ENCODE peak calls at places on chromosomes 4 and X, in seven cellular contexts. L, A, C, N, U, G and T are unnamed samples.

GRCh38 chrX:40402771-40403533 is 177.8 kb upstream of the ATP6AP2 start:
- DNase-seq in L (no peak), A (peak), C (peak), N (peak), U (peak), G (peak), T (peak)

GRCh38 chr4:147340547-147341225 is 140.2 kb upstream of the EDNRA start:
- DNase-seq in L (no peak), A (no peak), C (no peak), N (no peak), U (no peak), G (no peak), T (no peak)

GRCh38 chrX:71950066-71950465 is 39.4 kb downstream of the NHSL2 start:
- DNase-seq in L (no peak), A (no peak), C (no peak), N (no peak), U (no peak), G (no peak), T (no peak)

GRCh38 chr4:154603033-154603943 is 9.2 kb downstream of the FGG start:
- DNase-seq in L (no peak), A (no peak), C (no peak), N (no peak), U (no peak), G (no peak), T (no peak)

GRCh38 chr4:39521253-39521908 is 5.9 kb downstream of the UGDH start:
- DNase-seq in L (no peak), A (no peak), C (no peak), N (no peak), U (no peak), G (no peak), T (no peak)

GRCh38 chr4:173121044-173121685 is 47.4 kb upstream of the GALNT7 start:
- DNase-seq in L (no peak), A (no peak), C (no peak), N (peak), U (no peak), G (no peak), T (peak)

GRCh38 chr4:33649015-33649414 is 2595.3 kb downstream of the ARAP2 start:
- DNase-seq in L (no peak), A (no peak), C (no peak), N (peak), U (no peak), G (no peak), T (no peak)

GRCh38 chrX:23838953-23839352 is 56.0 kb downstream of the SAT1 start:
- DNase-seq in L (no peak), A (no peak), C (no peak), N (no peak), U (no peak), G (no peak), T (no peak)

GRCh38 chrX:4655743-4656142 is 942.3 kb upstream of the PRKX start:
- DNase-seq in L (peak), A (no peak), C (no peak), N (no peak), U (no peak), G (no peak), T (no peak)

GRCh38 chrX:143854006-143854405 is 29.9 kb upstream of the UBE2NL start:
- DNase-seq in L (no peak), A (no peak), C (no peak), N (no peak), U (no peak), G (no peak), T (no peak)

GRCh38 chr4:145326491-145326890 is 146.1 kb upstream of the OTUD4 start:
- DNase-seq in L (no peak), A (no peak), C (peak), N (no peak), U (no peak), G (no peak), T (no peak)

GRCh38 chrX:78092296-78092695 is 11.8 kb upstream of the PGK1 start:
- DNase-seq in L (no peak), A (no peak), C (no peak), N (peak), U (no peak), G (no peak), T (no peak)

GRCh38 chr4:118307619-118308018 is 45.2 kb downstream of the PRSS12 start:
- DNase-seq in L (no peak), A (no peak), C (no peak), N (no peak), U (no peak), G (no peak), T (no peak)

GRCh38 chr4:92235741-92236140 is 68.0 kb upstream of the GRID2 start:
- DNase-seq in L (no peak), A (no peak), C (no peak), N (no peak), U (no peak), G (no peak), T (no peak)

GRCh38 chr4:105946771-105947170 is 51.5 kb downstream of the NPNT start:
- DNase-seq in L (no peak), A (no peak), C (no peak), N (no peak), U (no peak), G (no peak), T (no peak)

GRCh38 chr4:173507471-173508385 is 22.3 kb downstream of the HAND2 start:
- DNase-seq in L (no peak), A (no peak), C (peak), N (no peak), U (no peak), G (no peak), T (peak)

GRCh38 chr4:113810906-113811305 is 49.4 kb upstream of the CAMK2D start:
- DNase-seq in L (no peak), A (no peak), C (no peak), N (no peak), U (no peak), G (no peak), T (no peak)

GRCh38 chr4:137994858-137995257 is 247.3 kb downstream of the SLC7A11 start:
- DNase-seq in L (no peak), A (no peak), C (no peak), N (no peak), U (no peak), G (no peak), T (no peak)

GRCh38 chr4:164383187-164384181 is 370.4 kb upstream of the SMIM31 start:
- DNase-seq in L (no peak), A (peak), C (peak), N (no peak), U (peak), G (peak), T (peak)

GRCh38 chr4:120683902-120684540 is 238.5 kb downstream of the PRDM5 start:
- DNase-seq in L (no peak), A (no peak), C (no peak), N (no peak), U (no peak), G (no peak), T (no peak)

GRCh38 chr4:54063737-54064316 is 578 bp downstream of the CHIC2 start:
- DNase-seq in L (peak), A (peak), C (peak), N (peak), U (peak), G (peak), T (peak)

GRCh38 chr4:41734366-41734765 is 14.2 kb downstream of the PHOX2B start:
- DNase-seq in L (no peak), A (no peak), C (no peak), N (no peak), U (no peak), G (no peak), T (no peak)

GRCh38 chr4:137664055-137664405 is 131.7 kb upstream of the PCDH18 start:
- DNase-seq in L (no peak), A (no peak), C (no peak), N (no peak), U (no peak), G (no peak), T (no peak)

GRCh38 chrX:119762718-119763117 is 4.3 kb downstream of the SOWAHD start:
- DNase-seq in L (no peak), A (no peak), C (no peak), N (no peak), U (no peak), G (no peak), T (no peak)

GRCh38 chr4:6378493-6379445 is 93.6 kb downstream of the PPP2R2C start:
- DNase-seq in L (no peak), A (no peak), C (no peak), N (no peak), U (no peak), G (no peak), T (peak)

GRCh38 chr4:101993002-101993840 is 202.7 kb downstream of the BANK1 start:
- DNase-seq in L (no peak), A (no peak), C (no peak), N (no peak), U (no peak), G (no peak), T (no peak)

GRCh38 chr4:7364979-7365378 is 69.8 kb downstream of the PSAPL1 start:
- DNase-seq in L (no peak), A (no peak), C (no peak), N (no peak), U (no peak), G (no peak), T (peak)

DNA sequence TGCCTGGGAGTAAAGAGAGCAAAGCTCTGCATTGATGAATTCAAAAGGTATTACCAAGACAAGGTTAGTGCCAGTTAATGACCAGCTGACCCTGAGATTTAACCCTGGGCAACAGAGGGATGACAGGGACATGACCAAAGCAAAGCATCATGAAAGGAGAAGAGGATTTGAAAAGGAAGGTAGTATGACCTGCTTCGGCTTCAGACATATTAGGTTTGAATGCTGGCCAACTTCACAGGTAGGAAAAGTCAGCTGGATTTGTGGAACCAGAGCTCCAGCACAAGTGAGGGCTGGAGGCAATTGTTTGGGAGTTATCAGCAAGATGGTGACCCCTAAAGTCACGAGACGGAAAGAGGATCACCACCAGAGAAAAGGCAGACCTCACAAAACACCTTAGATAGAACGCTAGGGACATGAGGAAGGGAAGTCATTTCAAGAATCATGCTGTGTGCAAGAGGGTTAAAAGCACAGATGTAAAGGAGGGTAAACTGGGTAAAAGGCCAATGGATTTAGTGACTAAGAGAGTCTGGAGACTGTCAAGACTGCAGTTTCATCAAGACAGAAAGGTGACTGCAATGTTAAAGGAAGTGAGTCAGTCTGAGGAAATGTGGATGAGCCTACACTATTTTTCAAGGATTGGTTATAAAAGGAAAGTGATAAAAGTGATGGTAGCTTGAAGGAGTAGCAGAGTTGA is 45.6 kb downstream of the SH3RF1 start:
- DNase-seq in L (no peak), A (no peak), C (no peak), N (no peak), U (no peak), G (no peak), T (no peak)
- H3K27ac ChIP-seq in L (no peak), A (no peak), C (peak), N (no peak), U (no peak), G (no peak), T (no peak)

DNA sequence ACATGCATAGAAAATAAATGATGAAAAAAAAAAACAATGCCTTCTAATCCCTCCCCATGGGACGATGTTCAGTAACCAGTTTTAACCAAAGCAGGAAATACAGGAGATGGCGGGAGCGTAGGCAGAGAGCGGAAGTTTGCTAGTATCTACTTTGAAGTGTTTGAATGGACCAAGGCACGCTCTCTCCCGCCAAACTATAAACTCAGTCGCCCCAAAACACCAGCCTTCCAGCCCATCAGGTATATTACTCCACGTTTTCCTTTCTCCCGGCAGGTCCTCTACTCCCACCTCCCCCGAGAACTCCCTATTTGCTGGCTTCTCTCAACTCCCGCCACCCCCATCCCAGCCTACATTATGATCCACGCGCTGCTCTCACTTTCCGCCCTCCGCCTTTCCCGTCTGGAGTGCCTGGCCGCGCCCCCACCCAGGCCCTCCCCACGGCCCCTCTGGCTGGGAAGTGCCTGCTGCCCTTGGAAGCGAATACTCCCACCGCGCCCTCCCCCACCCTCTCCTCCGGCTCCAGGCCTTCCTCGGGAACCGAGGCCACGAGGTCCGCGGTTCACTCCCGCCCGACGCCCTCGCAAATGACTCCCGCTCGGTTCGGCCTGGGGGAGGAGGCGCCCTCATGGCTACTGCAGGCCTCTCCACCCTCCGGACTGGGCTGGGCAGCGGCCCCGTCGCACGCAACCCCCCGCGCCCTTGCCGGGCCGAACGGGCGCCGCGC is 741 bp downstream of the DHX15 start:
- DNase-seq in L (peak), A (peak), C (peak), N (peak), U (peak), G (peak), T (peak)
- TF ChIP-seq POLR2A in L (no peak), A (no peak), C (no peak), N (no peak), U (no peak), G (no peak), T (no peak)

DNA sequence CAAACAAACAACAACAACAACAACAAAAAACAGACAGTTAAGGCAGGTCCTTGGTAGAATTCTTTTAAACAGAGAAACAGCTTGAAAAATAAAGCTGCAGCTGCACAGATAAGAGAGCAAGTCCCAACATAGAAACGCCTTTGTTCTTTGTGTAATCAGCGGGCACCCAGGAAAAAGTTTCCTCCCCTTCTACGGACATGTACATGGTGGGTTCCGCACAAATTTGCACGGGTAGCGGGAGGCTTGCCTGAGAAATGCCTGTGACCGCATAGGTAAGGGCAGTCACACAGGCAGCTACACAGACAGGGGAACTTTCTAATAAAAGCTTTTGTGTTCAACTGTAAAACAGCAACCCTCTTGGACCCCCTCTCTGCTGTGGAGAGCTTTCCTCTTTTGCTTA is 25.7 kb upstream of the CT47A1 start:
- DNase-seq in L (no peak), A (no peak), C (no peak), N (peak), U (no peak), G (no peak), T (no peak)
- H3K27ac ChIP-seq in L (no peak), A (no peak), C (no peak), N (no peak), U (no peak), G (no peak), T (no peak)

GRCh38 chr4:186765673-186766546 is 42.3 kb upstream of the FAT1 start:
- DNase-seq in L (no peak), A (no peak), C (no peak), N (peak), U (no peak), G (no peak), T (no peak)
- TF ChIP-seq POLR2A in L (no peak), A (no peak), C (no peak), N (no peak), U (no peak), G (no peak), T (no peak)

GRCh38 chrX:38055170-38055847 is 49.0 kb downstream of the SYTL5 start:
- DNase-seq in L (no peak), A (peak), C (peak), N (no peak), U (peak), G (no peak), T (no peak)
- H3K27ac ChIP-seq in L (no peak), A (no peak), C (peak), N (no peak), U (no peak), G (no peak), T (no peak)

GRCh38 chrX:136198010-136198409 is 50.7 kb downstream of the FHL1 start:
- DNase-seq in L (no peak), A (no peak), C (no peak), N (no peak), U (no peak), G (no peak), T (no peak)
- TF ChIP-seq POLR2A in L (no peak), A (no peak), C (no peak), N (no peak), U (no peak), G (no peak), T (no peak)

DNA sequence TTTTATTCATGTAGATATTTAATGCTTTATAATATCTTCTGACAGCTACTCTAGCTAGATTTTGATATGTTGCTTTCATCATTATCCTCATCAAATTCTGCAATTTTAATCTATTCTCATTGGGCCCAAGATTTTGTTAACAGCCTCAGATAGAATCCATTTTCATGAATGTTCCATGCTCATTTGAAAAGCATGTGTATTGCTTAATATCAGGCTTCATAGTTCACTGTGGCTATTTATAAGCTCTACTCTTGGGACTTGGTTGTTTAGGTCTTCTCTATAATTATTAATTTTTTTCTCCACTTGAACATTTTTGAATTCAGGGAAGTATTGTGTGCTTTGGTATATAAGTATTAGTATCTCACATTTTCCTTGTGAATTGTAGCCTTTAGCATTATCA is 41.8 kb downstream of the RAB40A start:
- DNase-seq in L (no peak), A (no peak), C (no peak), N (no peak), U (no peak), G (no peak), T (no peak)
- H3K27ac ChIP-seq in L (no peak), A (no peak), C (no peak), N (no peak), U (no peak), G (no peak), T (no peak)

DNA sequence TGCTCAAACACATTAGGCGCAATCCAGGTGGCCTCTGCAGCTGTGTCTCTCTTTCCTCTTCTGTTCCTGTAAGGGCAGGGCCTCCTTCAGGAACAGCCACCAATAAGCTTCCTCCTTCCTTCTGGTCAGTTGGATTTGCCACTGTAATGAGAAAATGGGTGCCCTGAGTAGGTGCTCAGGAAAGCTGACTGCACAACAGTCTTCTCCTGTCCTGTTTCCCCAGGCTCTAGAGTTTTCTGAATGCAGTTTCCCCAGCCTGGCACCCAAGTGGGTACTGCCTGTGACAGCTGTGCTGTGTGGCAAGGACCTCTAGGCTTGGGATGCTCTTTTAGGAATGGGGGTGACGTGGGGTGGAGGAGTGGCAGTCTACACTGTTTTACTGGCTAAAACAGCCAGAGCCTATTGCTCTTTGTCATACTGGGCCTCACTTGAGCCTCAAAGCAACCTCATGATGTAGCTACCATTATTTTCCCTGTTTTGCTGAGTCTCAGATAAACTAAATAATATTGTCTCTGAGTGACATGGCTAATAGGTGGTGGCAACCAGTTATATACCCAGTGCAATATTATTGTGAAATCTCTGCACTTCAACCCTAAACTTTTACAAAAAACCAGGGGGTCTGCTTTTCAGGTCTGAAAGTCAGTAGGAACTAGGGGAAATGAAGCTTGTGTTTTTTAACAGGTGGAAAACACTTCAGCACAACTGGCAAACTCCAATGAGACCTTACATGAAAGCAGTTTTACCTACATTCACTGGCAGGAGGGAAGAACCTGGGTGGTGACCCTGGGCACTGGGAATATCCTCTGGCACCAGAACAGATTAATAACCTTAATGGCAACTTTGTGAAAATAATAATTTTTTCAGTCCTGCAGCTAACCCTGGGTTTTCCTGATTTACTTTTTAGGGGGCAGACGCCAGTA is 1.1 kb downstream of the CXCL2 start:
- DNase-seq in L (no peak), A (no peak), C (no peak), N (peak), U (no peak), G (no peak), T (peak)
- TF ChIP-seq POLR2A in L (no peak), A (no peak), C (no peak), N (peak), U (no peak), G (no peak), T (peak)

DNA sequence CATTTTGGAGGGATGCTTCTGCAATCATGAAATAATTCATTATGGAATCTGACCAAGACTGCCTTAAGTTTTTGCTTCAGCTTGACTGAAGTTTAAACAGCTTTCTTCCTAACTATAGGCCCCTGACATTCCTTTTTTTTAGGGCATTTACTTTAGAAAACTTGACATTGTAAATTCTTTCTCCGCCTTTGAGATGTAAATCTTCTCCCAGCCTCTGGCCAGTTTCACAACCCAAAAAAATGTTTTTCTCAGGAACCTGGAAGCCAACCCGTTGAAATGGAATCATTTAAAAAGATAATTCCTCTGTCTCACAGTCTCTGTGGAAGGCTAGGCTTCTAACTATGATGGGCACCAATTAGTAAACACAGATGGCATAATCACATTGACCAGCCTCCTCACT is 710.4 kb upstream of the PABPC4L start:
- DNase-seq in L (no peak), A (no peak), C (no peak), N (no peak), U (no peak), G (no peak), T (no peak)
- H3K27ac ChIP-seq in L (no peak), A (no peak), C (no peak), N (no peak), U (no peak), G (no peak), T (no peak)

GRCh38 chr4:55125087-55125721 is at the start of gene KDR:
- DNase-seq in L (peak), A (peak), C (peak), N (peak), U (no peak), G (peak), T (peak)
- TF ChIP-seq POLR2A in L (no peak), A (peak), C (peak), N (no peak), U (no peak), G (peak), T (no peak)